ENCODE peak calls at places on chromosomes 13 and 19, in six cellular contexts. L is AG08395, E is HuH-7.5, T is Calu3, Y is NCI-H1105, Q is amniotic stem cell. X is an unnamed sample.
A peak's percentile ranks its signal among the peaks of the same experiment; 100 is the strongest.

GRCh38 chr13:50286376-50286775 is 271.1 kb downstream of the KCNRG start:
- DNase-seq in Y (no peak), L (no peak), Q (no peak), T (no peak), E (no peak), X (no peak)

GRCh38 chr19:1101337-1101698 is 2.5 kb upstream of the GPX4 start:
- DNase-seq in E (no peak), T (no peak), Y (no peak), L (no peak), Q (no peak), X (no peak)

GRCh38 chr19:18559685-18560084 is 2.0 kb downstream of the KXD1 start:
- DNase-seq in Q (no peak), L (no peak), E (no peak), T (no peak), Y (no peak), X (no peak)

GRCh38 chr19:52198678-52199077 is 8.8 kb downstream of the PPP2R1A start:
- DNase-seq in L (no peak), Q (no peak), T (no peak), E (no peak), Y (no peak), X (no peak)

GRCh38 chr13:45909089-45909488 is 57.5 kb upstream of the SIAH3 start:
- DNase-seq in Y (no peak), L (no peak), Q (no peak), T (no peak), E (no peak), X (no peak)

GRCh38 chr13:24223341-24224231 is 63.1 kb downstream of the SPATA13 start:
- DNase-seq in Y (no peak), E (no peak), Q (no peak), L (no peak), T (no peak), X (peak; percentile 46)

GRCh38 chr19:2050991-2051770 is at the start of gene MKNK2:
- DNase-seq in E (peak; percentile 92), T (peak; percentile 90), Y (peak; percentile 86), L (peak; percentile 99), Q (peak; percentile 66), X (peak; percentile 99)

GRCh38 chr13:43405457-43405856 is 381.3 kb downstream of the ENOX1 start:
- DNase-seq in Q (no peak), L (peak; percentile 60), Y (no peak), E (no peak), T (no peak), X (no peak)

GRCh38 chr19:11444059-11444458 is 8.6 kb downstream of the PRKCSH start:
- DNase-seq in Y (no peak), L (no peak), E (no peak), Q (no peak), T (no peak), X (no peak)

X was measured in GM20000.